ENCODE peak calls at places on chromosome 18, in eight cellular contexts. R, G, P, H, Y, M, B and D are unnamed samples.

GRCh38 chr18:24763765-24764548 is 303.5 kb downstream of the HRH4 start:
- DNase-seq in Y (peak; percentile 4), G (no peak), B (peak; percentile 72), R (no peak), M (no peak), P (no peak), H (no peak), D (no peak)

GRCh38 chr18:35376742-35377695 is at the start of gene ZNF396:
- DNase-seq in R (peak; percentile 84), M (peak; percentile 25), G (peak; percentile 68), H (peak; percentile 93), B (peak; percentile 58), P (peak; percentile 56), Y (peak; percentile 55), D (peak; percentile 65)

GRCh38 chr18:63879684-63880083 is 7.8 kb upstream of the SERPINB2 start:
- DNase-seq in P (no peak), B (peak; percentile 35), G (no peak), H (no peak), R (no peak), Y (no peak), M (peak; percentile 54), D (no peak)

GRCh38 chr18:74378179-74378682 is 62.6 kb downstream of the C18orf63 start:
- DNase-seq in P (no peak), M (no peak), Y (no peak), R (no peak), H (no peak), B (no peak), G (peak; percentile 78), D (no peak)

GRCh38 chr18:5527603-5528002 is 16.2 kb downstream of the EPB41L3 start:
- DNase-seq in R (no peak), H (no peak), P (no peak), B (peak; percentile 69), Y (no peak), M (peak; percentile 78), G (no peak), D (no peak)

GRCh38 chr18:57737661-57738060 is 65.5 kb downstream of the ATP8B1 start:
- DNase-seq in P (no peak), G (no peak), Y (peak; percentile 73), B (peak; percentile 98), H (peak; percentile 86), R (no peak), M (peak; percentile 97), D (no peak)

GRCh38 chr18:8231316-8231715 is 377.9 kb upstream of the RAB12 start:
- DNase-seq in M (no peak), G (no peak), B (peak; percentile 18), H (no peak), Y (no peak), P (no peak), R (no peak), D (no peak)

GRCh38 chr18:11817229-11817628 is 34.0 kb upstream of the CHMP1B start:
- DNase-seq in R (no peak), H (no peak), G (no peak), P (no peak), M (no peak), Y (no peak), B (no peak), D (no peak)

GRCh38 chr18:12907258-12907925 is 23.4 kb upstream of the PTPN2 start:
- DNase-seq in P (no peak), Y (no peak), R (no peak), G (no peak), B (peak; percentile 60), H (no peak), M (peak; percentile 36), D (no peak)

GRCh38 chr18:22703883-22704626 is 229.1 kb upstream of the RBBP8 start:
- DNase-seq in H (no peak), P (no peak), B (peak; percentile 69), Y (no peak), R (peak; percentile 26), M (peak; percentile 43), G (peak; percentile 4), D (no peak)

GRCh38 chr18:50338122-50338521 is 36.7 kb upstream of the SKA1 start:
- DNase-seq in G (no peak), M (no peak), B (no peak), P (no peak), R (no peak), Y (no peak), H (no peak), D (no peak)

GRCh38 chr18:44758821-44759624 is 78.3 kb downstream of the SETBP1 start:
- DNase-seq in Y (no peak), R (no peak), P (no peak), G (no peak), M (no peak), H (no peak), B (no peak), D (no peak)

GRCh38 chr18:44393406-44393805 is 287.3 kb upstream of the SETBP1 start:
- DNase-seq in M (no peak), Y (no peak), G (no peak), R (no peak), B (no peak), P (no peak), H (no peak), D (no peak)

GRCh38 chr18:36828157-36828629 is 609 bp downstream of the TPGS2 start:
- DNase-seq in H (no peak), R (no peak), Y (peak; percentile 40), M (peak; percentile 50), P (peak; percentile 13), G (no peak), B (peak; percentile 76), D (peak; percentile 1)

GRCh38 chr18:44599409-44599808 is 81.3 kb upstream of the SETBP1 start:
- DNase-seq in H (no peak), B (peak; percentile 16), G (no peak), P (no peak), R (no peak), Y (peak; percentile 48), M (peak; percentile 55), D (no peak)

GRCh38 chr18:58808349-58808748 is 56.3 kb upstream of the ZNF532 start:
- DNase-seq in R (no peak), P (no peak), B (no peak), Y (no peak), M (no peak), H (no peak), G (no peak), D (no peak)